ENCODE peak calls at places on chromosomes 11 and 22, in ten cellular contexts. C, U, T, I, K, V, R, G, H and B are unnamed samples.

GRCh38 chr11:13042873-13043338 is 33.8 kb downstream of the RASSF10 start:
- DNase-seq in C (no peak), U (no peak), T (no peak), I (no peak), K (no peak), V (no peak), R (no peak), G (no peak), H (peak), B (no peak)

GRCh38 chr11:122235615-122236014 is 119.6 kb upstream of the BLID start:
- DNase-seq in C (no peak), U (peak), T (peak), I (peak), K (peak), V (no peak), R (no peak), G (no peak), H (no peak), B (no peak)

GRCh38 chr11:64144587-64145295 is 21.2 kb downstream of the MACROD1 start:
- DNase-seq in C (no peak), U (no peak), T (no peak), I (no peak), K (no peak), V (no peak), R (no peak), G (no peak), H (no peak), B (no peak)

GRCh38 chr11:75815345-75815983 is 454 bp downstream of the UVRAG start:
- DNase-seq in C (peak), U (peak), T (peak), I (peak), K (peak), V (peak), R (no peak), G (peak), H (peak), B (no peak)

GRCh38 chr11:130051077-130051476 is 18.6 kb upstream of the APLP2 start:
- DNase-seq in C (no peak), U (peak), T (peak), I (peak), K (no peak), V (no peak), R (no peak), G (no peak), H (no peak), B (no peak)

GRCh38 chr11:5204787-5205186 is 4.3 kb upstream of the OR51V1 start:
- DNase-seq in C (no peak), U (peak), T (peak), I (peak), K (peak), V (no peak), R (peak), G (peak), H (peak), B (peak)

GRCh38 chr11:96189351-96189750 is 153.6 kb downstream of the MAML2 start:
- DNase-seq in C (no peak), U (no peak), T (no peak), I (no peak), K (no peak), V (no peak), R (no peak), G (no peak), H (no peak), B (no peak)

GRCh38 chr11:125679397-125679796 is 1.2 kb downstream of the ACRV1 start:
- DNase-seq in C (no peak), U (peak), T (peak), I (peak), K (no peak), V (no peak), R (no peak), G (no peak), H (no peak), B (peak)

GRCh38 chr11:86940122-86940777 is 14.9 kb downstream of the FZD4 start:
- DNase-seq in C (peak), U (peak), T (peak), I (peak), K (peak), V (no peak), R (no peak), G (no peak), H (peak), B (no peak)

GRCh38 chr22:21028277-21029251 is 3.8 kb downstream of the SLC7A4 start:
- DNase-seq in C (no peak), U (no peak), T (no peak), I (no peak), K (no peak), V (peak), R (no peak), G (no peak), H (no peak), B (no peak)

GRCh38 chr22:27329471-27329870 is 472.1 kb downstream of the MN1 start:
- DNase-seq in C (peak), U (no peak), T (no peak), I (no peak), K (no peak), V (peak), R (peak), G (no peak), H (peak), B (no peak)

GRCh38 chr22:37420656-37421467 is 6.4 kb downstream of the ELFN2 start:
- DNase-seq in C (no peak), U (peak), T (peak), I (no peak), K (peak), V (no peak), R (no peak), G (no peak), H (no peak), B (no peak)
- H3K9ac ChIP-seq in C (no peak), U (no peak), T (peak), I (no peak), K (no peak), V (peak), R (no peak), G (no peak), H (no peak), B (peak)

DNA sequence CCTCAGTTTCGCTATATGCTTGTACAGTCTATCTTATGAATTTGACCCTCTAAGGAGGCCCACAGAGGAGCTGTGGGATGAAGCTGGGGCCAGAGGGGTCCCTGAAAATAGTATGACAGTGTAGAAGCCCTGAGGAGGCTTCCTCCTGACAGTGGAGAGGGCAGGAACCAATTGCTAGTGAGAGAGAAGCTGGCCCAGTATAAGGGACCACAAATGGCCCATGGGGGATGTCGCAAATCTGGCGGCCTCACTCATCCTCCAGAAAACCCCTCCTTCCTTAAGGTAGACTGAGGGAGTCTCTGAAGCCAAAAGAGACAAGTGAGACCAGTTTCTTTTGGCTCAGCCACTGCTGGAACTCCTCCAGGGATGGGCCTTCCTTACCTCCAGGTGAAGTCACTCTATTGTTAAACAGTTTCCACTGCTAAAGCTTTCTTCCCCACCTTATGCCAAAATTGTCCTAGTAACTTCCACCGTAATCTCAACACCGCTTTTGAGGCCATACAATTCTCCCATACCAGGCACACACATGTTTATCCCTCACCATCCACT is 17.8 kb upstream of the CASTOR1 start:
- DNase-seq in C (no peak), U (no peak), T (no peak), I (no peak), K (no peak), V (no peak), R (no peak), G (no peak), H (no peak), B (no peak)
- H3K9ac ChIP-seq in C (no peak), U (no peak), T (no peak), I (no peak), K (no peak), V (no peak), R (no peak), G (peak), H (no peak), B (peak)

DNA sequence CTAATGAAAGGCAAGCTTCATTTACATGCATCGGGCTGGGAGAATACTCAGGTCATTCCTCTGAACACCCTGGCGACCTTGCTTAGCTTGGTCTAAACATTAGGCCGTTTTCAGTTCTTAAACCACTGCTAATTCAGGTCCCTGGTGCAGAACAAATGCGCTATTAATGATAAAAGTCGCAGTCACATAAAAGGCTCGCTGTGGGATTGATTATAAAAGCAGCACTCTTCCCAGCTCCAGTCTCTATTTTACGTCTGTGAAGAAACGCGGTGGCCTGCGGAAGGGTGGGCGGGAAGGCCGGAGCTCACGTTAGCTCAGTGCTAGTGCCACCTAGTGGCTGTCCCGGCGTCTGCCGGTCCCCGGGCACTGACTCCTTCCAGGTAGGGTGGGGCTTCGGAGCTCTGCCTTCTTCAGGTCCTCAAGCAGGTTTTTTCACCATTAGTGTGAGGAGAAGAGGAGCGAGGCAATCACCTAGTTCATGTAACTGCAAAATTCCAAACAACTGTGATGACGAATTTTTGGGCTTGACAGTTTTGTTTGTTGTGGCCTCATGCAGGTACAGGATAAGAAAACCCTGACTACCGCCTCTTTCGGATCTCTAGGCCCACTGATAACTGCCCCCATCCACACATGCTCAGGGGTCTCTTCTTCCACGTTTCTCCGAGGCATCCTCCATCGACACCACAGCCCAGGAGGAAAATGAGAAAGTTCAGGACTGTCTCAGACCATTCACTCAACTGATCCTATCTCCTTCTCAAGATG is 66.5 kb upstream of the CLMP start:
- DNase-seq in C (peak), U (peak), T (peak), I (peak), K (peak), V (peak), R (peak), G (peak), H (peak), B (peak)
- H3K9ac ChIP-seq in C (no peak), U (peak), T (peak), I (peak), K (no peak), V (no peak), R (no peak), G (no peak), H (peak), B (no peak)

GRCh38 chr11:110121204-110121603 is 28.0 kb downstream of the ZC3H12C start:
- DNase-seq in C (no peak), U (peak), T (peak), I (peak), K (peak), V (no peak), R (no peak), G (no peak), H (no peak), B (no peak)
- H3K9ac ChIP-seq in C (no peak), U (no peak), T (peak), I (no peak), K (no peak), V (no peak), R (no peak), G (no peak), H (no peak), B (no peak)

DNA sequence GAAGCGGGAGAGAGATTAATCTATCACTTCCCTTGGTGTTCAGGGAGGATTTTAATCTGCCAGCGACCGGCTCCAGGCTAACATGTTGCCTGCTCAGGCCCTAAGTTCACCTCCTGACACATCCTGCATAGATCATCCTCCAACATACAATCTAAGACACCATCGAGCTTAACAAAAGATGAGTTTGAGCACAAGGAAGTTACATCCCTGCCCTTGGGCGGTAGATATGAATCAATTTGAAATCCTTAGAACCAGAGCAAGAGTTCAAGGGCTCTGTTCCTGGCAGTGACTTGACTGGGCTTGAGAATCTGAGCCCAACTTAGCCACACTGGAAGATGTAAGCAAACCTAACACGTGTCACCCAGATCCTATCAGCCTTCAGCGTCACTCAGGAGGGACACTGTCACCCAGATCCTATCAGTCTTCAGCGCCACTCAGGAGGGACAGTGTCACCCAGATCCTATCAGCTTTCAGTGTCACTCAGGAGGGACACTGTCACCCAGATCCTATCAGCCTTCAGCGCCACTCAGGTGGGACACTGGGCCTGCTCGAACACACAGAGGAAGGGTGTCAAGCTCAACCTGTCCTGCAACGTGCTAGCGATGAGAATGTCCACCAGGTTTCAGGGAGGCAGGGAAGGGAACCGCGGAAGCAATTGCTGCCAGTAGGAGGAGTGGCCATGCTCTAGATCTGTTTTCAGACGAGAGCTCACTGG is 32.7 kb upstream of the CTSD start:
- DNase-seq in C (peak), U (no peak), T (no peak), I (no peak), K (no peak), V (peak), R (no peak), G (no peak), H (peak), B (no peak)
- H3K9ac ChIP-seq in C (no peak), U (no peak), T (no peak), I (no peak), K (no peak), V (no peak), R (no peak), G (no peak), H (no peak), B (no peak)

DNA sequence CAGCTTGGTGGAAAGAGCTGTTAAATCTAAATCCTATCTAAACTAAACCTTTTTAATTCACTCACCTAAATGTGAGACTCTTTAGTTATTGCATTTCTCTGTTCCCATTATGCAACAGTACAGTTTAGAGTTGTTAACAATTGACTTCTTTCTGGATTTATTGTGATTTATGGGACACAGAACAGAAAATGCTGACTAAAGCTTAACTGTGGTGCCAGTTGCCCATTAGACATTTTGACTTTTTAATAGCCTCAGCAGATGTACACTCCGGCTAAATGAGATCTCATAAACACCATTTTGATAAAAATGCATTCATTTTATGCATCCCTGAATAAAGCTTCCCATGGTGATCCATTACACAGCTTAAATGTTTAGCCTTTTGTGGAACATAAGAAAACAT is 356.6 kb downstream of the CASP12 start:
- DNase-seq in C (no peak), U (no peak), T (no peak), I (no peak), K (no peak), V (no peak), R (no peak), G (no peak), H (no peak), B (no peak)
- H3K9ac ChIP-seq in C (no peak), U (no peak), T (no peak), I (no peak), K (no peak), V (no peak), R (no peak), G (no peak), H (no peak), B (no peak)

GRCh38 chr22:37661160-37661924 is 2.8 kb downstream of the PDXP start:
- DNase-seq in C (peak), U (peak), T (peak), I (peak), K (peak), V (no peak), R (peak), G (no peak), H (peak), B (no peak)
- H3K9ac ChIP-seq in C (no peak), U (peak), T (peak), I (peak), K (no peak), V (no peak), R (no peak), G (no peak), H (no peak), B (no peak)

GRCh38 chr22:46734830-46735453 is 3.1 kb downstream of the CERK start:
- DNase-seq in C (no peak), U (no peak), T (no peak), I (no peak), K (no peak), V (no peak), R (no peak), G (no peak), H (no peak), B (no peak)
- H3K9ac ChIP-seq in C (no peak), U (no peak), T (no peak), I (no peak), K (no peak), V (no peak), R (no peak), G (no peak), H (no peak), B (no peak)

DNA sequence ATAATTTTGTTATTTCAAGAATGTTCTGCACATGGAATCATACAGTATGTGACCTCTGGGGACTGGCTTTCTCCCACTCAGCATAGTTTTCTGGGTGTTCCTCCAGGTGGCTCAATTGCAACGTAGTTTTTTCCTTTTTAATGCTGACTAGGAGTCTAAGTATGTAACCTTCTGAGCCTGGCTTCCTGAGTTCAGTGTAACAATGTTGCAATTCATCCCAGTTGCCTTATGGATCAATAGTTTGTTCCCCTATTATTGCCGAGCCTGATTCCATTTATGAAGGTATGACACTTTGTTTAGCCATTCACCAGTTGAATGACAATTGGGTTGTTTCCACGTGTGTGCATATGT is 128.3 kb downstream of the CRYBB2 start:
- DNase-seq in C (no peak), U (peak), T (peak), I (peak), K (peak), V (no peak), R (no peak), G (no peak), H (no peak), B (no peak)
- H3K9ac ChIP-seq in C (no peak), U (no peak), T (no peak), I (no peak), K (no peak), V (no peak), R (no peak), G (no peak), H (no peak), B (no peak)

DNA sequence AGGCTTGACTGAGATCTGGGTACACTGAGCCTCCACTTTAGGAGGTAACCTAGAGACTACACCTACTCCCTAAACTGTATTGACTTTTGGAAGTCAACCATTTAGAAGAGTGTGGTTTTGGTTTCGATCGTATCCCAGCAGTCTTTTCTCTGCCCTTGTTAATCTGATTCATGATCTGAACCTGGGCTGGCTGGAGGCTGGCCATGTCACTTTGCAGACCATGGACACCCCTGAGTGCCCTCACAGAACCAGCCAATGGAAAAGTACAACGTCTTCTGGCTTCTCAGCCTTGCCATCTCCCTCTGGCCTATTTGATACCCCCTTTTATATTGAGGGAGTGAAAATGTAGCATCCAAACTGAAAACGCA is 10.8 kb downstream of the EHF start:
- DNase-seq in C (no peak), U (no peak), T (no peak), I (no peak), K (no peak), V (no peak), R (no peak), G (no peak), H (no peak), B (no peak)
- H3K9ac ChIP-seq in C (no peak), U (no peak), T (no peak), I (no peak), K (no peak), V (no peak), R (no peak), G (no peak), H (no peak), B (peak)